ENCODE peak calls at places on chromosome 10, in six cellular contexts. R, Q, I, G, P and O are unnamed samples.

GRCh38 chr10:124657806-124658205 is 86.4 kb downstream of the FAM53B start:
- DNase-seq in P (peak; percentile 43), I (peak; percentile 53), R (no peak), Q (no peak), G (no peak), O (no peak)

GRCh38 chr10:43623351-43623750 is 17.1 kb downstream of the ZNF485 start:
- DNase-seq in I (peak; percentile 17), G (no peak), R (no peak), P (peak; percentile 14), Q (no peak), O (no peak)

GRCh38 chr10:11547111-11547625 is 64.3 kb downstream of the USP6NL start:
- DNase-seq in R (no peak), P (peak; percentile 29), G (no peak), I (no peak), Q (no peak), O (no peak)

GRCh38 chr10:86599729-86600128 is 54.6 kb upstream of the OPN4 start:
- DNase-seq in Q (no peak), R (no peak), G (no peak), I (no peak), P (no peak), O (no peak)

GRCh38 chr10:93420091-93420490 is 62.0 kb downstream of the MYOF start:
- DNase-seq in R (no peak), Q (no peak), G (peak; percentile 46), I (no peak), P (no peak), O (no peak)

GRCh38 chr10:93475871-93476270 is 6.3 kb downstream of the MYOF start:
- DNase-seq in P (no peak), I (peak; percentile 86), R (peak; percentile 97), Q (no peak), G (no peak), O (no peak)

GRCh38 chr10:96638120-96638519 is 51.3 kb upstream of the TM9SF3 start:
- DNase-seq in P (no peak), G (no peak), Q (no peak), I (no peak), R (no peak), O (no peak)

GRCh38 chr10:58240531-58240930 is 27.2 kb downstream of the IPMK start:
- DNase-seq in R (no peak), Q (no peak), I (peak; percentile 44), P (peak; percentile 18), G (no peak), O (no peak)

GRCh38 chr10:114068054-114068707 is 24.5 kb downstream of the ADRB1 start:
- DNase-seq in Q (no peak), P (no peak), I (no peak), R (no peak), G (no peak), O (no peak)

GRCh38 chr10:27192284-27192683 is 37.1 kb downstream of the MASTL start:
- DNase-seq in I (peak; percentile 97), Q (no peak), G (no peak), P (peak; percentile 92), R (peak; percentile 56), O (peak; percentile 75)

GRCh38 chr10:124381011-124381591 is 37.6 kb downstream of the OAT start:
- DNase-seq in I (peak; percentile 6), R (no peak), G (no peak), P (no peak), Q (no peak), O (no peak)

GRCh38 chr10:21285742-21286311 is 239.7 kb downstream of the SKIDA1 start:
- DNase-seq in G (no peak), Q (no peak), P (no peak), R (peak; percentile 52), I (peak; percentile 26), O (no peak)

GRCh38 chr10:54799491-54799890 is 1.5 kb downstream of the PCDH15 start:
- DNase-seq in R (no peak), Q (no peak), P (no peak), I (no peak), G (no peak), O (no peak)

GRCh38 chr10:89810908-89811515 is 109.6 kb downstream of the KIF20B start:
- DNase-seq in Q (no peak), R (no peak), G (no peak), I (no peak), P (no peak), O (no peak)

GRCh38 chr10:88759366-88760101 is at the start of gene LIPN:
- DNase-seq in I (peak; percentile 7), P (no peak), G (no peak), R (no peak), Q (peak; percentile 48), O (no peak)

GRCh38 chr10:107481881-107482280 is 317.4 kb upstream of the SORCS1 start:
- DNase-seq in G (no peak), Q (no peak), R (no peak), P (no peak), I (no peak), O (no peak)

GRCh38 chr10:13732485-13732884 is 145.7 kb downstream of the PRPF18 start:
- DNase-seq in Q (no peak), G (no peak), R (no peak), I (no peak), P (no peak), O (no peak)

GRCh38 chr10:124734311-124735166 is 9.6 kb downstream of the FAM53B start:
- DNase-seq in G (no peak), Q (no peak), R (no peak), I (no peak), P (no peak), O (no peak)

DNA sequence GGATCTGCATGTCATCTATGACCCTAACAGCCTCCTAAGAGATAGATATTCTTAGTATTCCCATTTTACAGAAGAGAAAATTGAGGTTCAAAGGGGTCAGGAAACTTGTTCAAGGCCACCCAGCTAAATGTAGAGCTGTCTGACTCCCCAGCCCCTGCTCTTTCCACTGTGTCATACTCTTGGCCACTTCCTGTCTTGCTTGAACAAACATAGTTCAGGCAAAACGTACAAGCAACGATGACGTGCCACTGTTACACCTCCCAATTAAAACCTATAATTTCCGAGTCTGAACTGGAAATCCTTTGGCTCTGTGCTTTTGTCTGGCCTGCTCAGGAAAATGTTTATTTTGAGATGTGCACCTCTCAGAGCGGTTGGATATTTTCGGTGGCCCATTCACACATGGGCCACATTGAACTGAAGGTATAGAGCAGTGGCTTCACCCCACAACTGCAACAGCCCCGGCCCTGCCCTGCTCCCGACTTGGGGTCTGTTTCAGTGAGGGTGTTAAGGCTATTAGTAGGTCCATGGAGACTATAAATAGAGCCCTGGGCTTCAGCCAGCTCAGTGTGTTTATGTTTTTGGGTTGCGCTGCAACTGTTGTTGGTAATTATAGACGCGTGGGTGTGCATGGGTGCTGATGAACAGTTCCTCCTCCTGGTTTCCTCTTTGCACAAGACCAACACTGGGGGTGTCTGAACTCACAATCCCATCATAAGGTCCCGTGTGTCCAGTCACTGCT is 172.3 kb upstream of the ADO start:
- DNase-seq in P (peak; percentile 8), I (no peak), Q (peak; percentile 71), G (no peak), R (no peak), O (no peak)
- H3K4me3 ChIP-seq in P (no peak overlapping the region), I (no peak overlapping the region), Q (no peak overlapping the region), G (no peak overlapping the region), R (no peak overlapping the region), O (no peak overlapping the region)

GRCh38 chr10:53315709-53316108 is 543.1 kb upstream of the MBL2 start:
- DNase-seq in R (no peak), P (no peak), Q (no peak), G (no peak), I (peak; percentile 1), O (no peak)
- TF ChIP-seq CTCF in R (no peak), P (no peak), Q (no peak), G (no peak), I (no peak), O (no peak)

GRCh38 chr10:24963646-24964045 is 11.2 kb upstream of the PRTFDC1 start:
- DNase-seq in I (no peak), G (no peak), P (no peak), R (no peak), Q (no peak), O (no peak)

GRCh38 chr10:24962998-24963397 is 10.6 kb upstream of the PRTFDC1 start:
- DNase-seq in P (no peak), G (no peak), I (peak; percentile 69), R (peak; percentile 90), Q (no peak), O (no peak)

GRCh38 chr10:24957624-24958435 is 5.4 kb upstream of the PRTFDC1 start:
- DNase-seq in G (no peak), R (peak; percentile 31), Q (no peak), I (peak; percentile 98), P (peak; percentile 92), O (peak; percentile 72)

GRCh38 chr10:24961582-24961981 is 9.2 kb upstream of the PRTFDC1 start:
- DNase-seq in P (no peak), Q (no peak), R (no peak), G (no peak), I (peak; percentile 34), O (no peak)

DNA sequence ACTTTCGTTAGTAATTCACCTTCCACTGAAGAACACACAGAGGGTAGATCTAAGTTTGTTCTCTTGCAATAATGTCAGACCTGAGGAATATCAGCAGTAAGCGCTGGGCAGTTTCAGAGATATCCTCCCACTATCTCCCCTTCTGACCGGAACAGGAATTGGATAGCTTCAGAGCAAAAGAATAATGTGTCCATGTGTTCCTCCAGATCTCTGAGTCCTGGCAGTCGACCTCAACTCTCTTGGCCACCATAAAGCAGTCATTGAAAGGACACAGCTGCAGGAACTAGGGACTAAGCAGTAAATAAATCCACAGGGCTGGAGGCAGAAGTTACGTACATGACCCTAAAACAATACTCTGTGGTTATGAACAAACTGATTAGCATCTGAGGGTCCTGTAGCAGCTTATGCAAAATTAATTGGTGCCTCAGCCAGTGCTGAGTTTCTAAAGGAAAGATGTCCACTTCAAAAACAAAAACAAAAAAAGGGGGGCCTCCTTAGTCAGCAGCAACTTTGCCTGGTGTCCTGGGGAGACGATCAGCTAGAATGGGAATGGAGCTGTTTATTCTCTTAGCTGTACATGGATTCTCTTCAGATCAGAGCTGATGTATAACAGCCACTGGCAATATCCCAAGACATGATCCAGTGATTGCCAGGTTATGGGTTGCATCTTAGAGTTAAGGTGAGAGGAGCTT is 6.4 kb upstream of the PRTFDC1 start:
- DNase-seq in P (peak; percentile 86), G (peak; percentile 73), R (no peak), I (peak; percentile 98), Q (no peak), O (no peak)
- H3K4me3 ChIP-seq in P (no peak overlapping the region), G (no peak overlapping the region), R (no peak overlapping the region), I (peak overlapping the region; percentile 7), Q (no peak overlapping the region), O (no peak overlapping the region)

GRCh38 chr10:60338002-60338564 is 51.6 kb downstream of the ANK3 start:
- DNase-seq in R (no peak), P (no peak), Q (no peak), G (no peak), I (no peak), O (no peak)

GRCh38 chr10:60336901-60337630 is 52.6 kb downstream of the ANK3 start:
- DNase-seq in P (no peak), I (no peak), R (no peak), G (no peak), Q (no peak), O (no peak)

GRCh38 chr10:60334991-60335390 is 54.7 kb downstream of the ANK3 start:
- DNase-seq in P (no peak), Q (no peak), G (no peak), I (no peak), R (no peak), O (peak; percentile 63)

GRCh38 chr10:60331886-60332285 is 57.8 kb downstream of the ANK3 start:
- DNase-seq in I (no peak), Q (no peak), R (no peak), G (no peak), P (no peak), O (no peak)

DNA sequence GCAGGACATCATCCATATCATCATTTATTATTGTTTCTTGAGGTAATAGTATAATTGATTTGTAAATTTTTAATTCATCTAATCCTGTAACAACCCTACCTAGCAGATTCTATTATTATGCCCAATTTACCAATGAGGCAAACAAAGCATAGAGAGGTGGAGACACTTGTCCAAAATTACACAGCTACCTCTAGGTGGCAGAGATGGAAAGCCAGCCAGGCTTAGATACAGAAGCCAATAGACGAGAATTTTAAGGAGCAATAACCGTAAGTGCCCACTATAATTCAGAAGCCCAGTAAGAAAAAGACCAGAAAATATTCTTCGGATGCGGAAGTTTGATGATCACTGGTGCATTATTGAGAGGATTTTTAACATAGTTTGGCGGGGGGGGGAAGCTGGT is 54.0 kb downstream of the ANK3 start:
- DNase-seq in R (no peak), I (peak; percentile 27), P (no peak), Q (no peak), G (no peak), O (no peak)
- TF ChIP-seq CTCF in R (peak; percentile 39), I (peak; percentile 35), P (peak; percentile 17), Q (no peak), G (no peak), O (no peak)